ENCODE peak calls at places on chromosomes 13 and 19, in seven cellular contexts. H is body of pancreas, K is sigmoid colon, U is heart left ventricle, J is H54, Y is HCT116, V is vagina. C is an unnamed sample.

GRCh38 chr13:56755181-56755580 is 385.5 kb upstream of the PRR20A start:
- DNase-seq in H (no peak), K (no peak), U (no peak), J (no peak), Y (no peak), V (no peak), C (no peak)

GRCh38 chr19:629961-630714 is 3.2 kb downstream of the POLRMT start:
- DNase-seq in H (no peak), K (no peak), U (no peak), J (no peak), Y (no peak), V (no peak), C (no peak)

GRCh38 chr19:17686592-17687042 is 1.5 kb downstream of the UNC13A start:
- DNase-seq in H (peak; percentile 15), K (no peak), U (peak; percentile 60), J (peak; percentile 62), Y (peak; percentile 46), V (no peak), C (no peak)

GRCh38 chr13:46799139-46799538 is 2.2 kb upstream of the ESD start:
- DNase-seq in H (no peak), K (no peak), U (no peak), J (no peak), Y (no peak), V (no peak), C (no peak)

GRCh38 chr19:990119-990571 is 6.0 kb downstream of the WDR18 start:
- DNase-seq in H (peak; percentile 45), K (no peak), U (no peak), J (no peak), Y (no peak), V (no peak), C (peak; percentile 42)

GRCh38 chr13:26075498-26075897 is 23.7 kb upstream of the SHISA2 start:
- DNase-seq in H (no peak), K (no peak), U (no peak), J (no peak), Y (no peak), V (no peak), C (no peak)

GRCh38 chr13:32228330-32229041 is 86.7 kb downstream of the ZAR1L start:
- DNase-seq in H (peak; percentile 12), K (no peak), U (no peak), J (no peak), Y (peak; percentile 18), V (no peak), C (no peak)

GRCh38 chr13:63910406-63910957 is 2494.8 kb upstream of the PCDH20 start:
- DNase-seq in H (no peak), K (no peak), U (no peak), J (no peak), Y (no peak), V (no peak), C (no peak)

GRCh38 chr13:27176772-27177171 is 5.2 kb upstream of the USP12 start:
- DNase-seq in H (no peak), K (no peak), U (no peak), J (no peak), Y (no peak), V (no peak), C (no peak)

GRCh38 chr13:114132419-114133121 is at the start of gene RASA3:
- DNase-seq in H (peak; percentile 76), K (peak; percentile 88), U (peak; percentile 85), J (peak; percentile 97), Y (peak; percentile 38), V (no peak), C (peak; percentile 82)

GRCh38 chr19:33214621-33215020 is 11.0 kb downstream of the SLC7A10 start:
- DNase-seq in H (no peak), K (no peak), U (no peak), J (peak; percentile 76), Y (no peak), V (no peak), C (no peak)

GRCh38 chr13:39779337-39780270 is 124.1 kb downstream of the COG6 start:
- DNase-seq in H (no peak), K (no peak), U (no peak), J (no peak), Y (no peak), V (no peak), C (no peak)

GRCh38 chr13:44158741-44159632 is 214.6 kb upstream of the SERP2 start:
- DNase-seq in H (no peak), K (no peak), U (no peak), J (no peak), Y (no peak), V (no peak), C (no peak)

GRCh38 chr13:87736849-87737400 is 65.8 kb downstream of the SLITRK5 start:
- DNase-seq in H (no peak), K (no peak), U (no peak), J (no peak), Y (no peak), V (no peak), C (no peak)

GRCh38 chr19:48872182-48872883 is at the start of gene PPP1R15A:
- DNase-seq in H (peak; percentile 99), K (peak; percentile 99), U (peak; percentile 98), J (peak; percentile 76), Y (peak; percentile 96), V (peak; percentile 100), C (peak; percentile 99)
- TF ChIP-seq POLR2A in H (peak; percentile 100), K (peak; percentile 99), U (peak; percentile 99), J (peak; percentile 97), Y (peak; percentile 99), V (peak; percentile 99), C (peak; percentile 100)

DNA sequence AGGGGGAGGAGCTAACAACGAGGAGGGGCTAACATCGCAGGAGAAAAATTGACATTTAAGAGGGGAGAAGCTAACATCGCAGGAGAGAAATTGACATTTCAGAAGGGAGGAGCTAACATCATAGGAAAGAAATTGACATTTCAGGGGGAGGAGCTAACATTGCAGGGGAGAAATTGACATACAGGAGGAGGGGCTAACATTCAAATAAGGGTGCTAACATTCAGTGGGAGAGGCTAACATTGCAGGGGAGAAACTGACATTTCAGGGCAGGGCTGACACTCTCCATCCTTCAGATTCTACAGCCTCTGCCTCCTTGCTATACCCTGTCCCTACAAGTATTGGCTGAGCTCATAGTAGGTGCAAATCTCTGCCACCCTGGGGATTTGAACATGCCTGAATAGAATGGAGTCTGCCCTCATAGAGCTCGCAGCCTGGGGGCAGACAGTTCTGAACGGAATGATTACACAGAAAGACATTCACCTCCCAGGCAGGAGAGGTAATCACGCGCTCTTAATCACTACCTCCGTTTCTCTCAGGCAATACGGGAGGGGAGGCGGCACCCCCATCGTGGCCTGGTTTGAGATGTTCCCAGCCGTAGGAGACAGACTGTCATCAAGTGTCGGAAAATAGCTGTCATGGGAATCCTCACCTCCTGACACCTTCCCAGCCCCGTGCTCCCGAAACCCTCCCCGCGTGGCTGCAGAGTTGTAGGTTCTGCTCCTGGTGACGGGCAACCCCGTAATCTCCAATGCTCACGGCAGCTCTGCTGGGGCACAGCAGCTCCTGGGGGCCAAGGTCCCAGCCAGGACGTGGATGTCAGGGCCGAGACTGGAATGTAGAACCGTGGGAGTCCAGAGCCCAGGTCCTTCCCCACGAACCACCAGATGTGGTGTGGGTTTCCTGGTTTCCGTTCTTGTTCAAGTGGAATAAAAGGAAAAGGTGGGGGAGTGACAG is 9.5 kb downstream of the GPR32 start:
- DNase-seq in H (no peak), K (no peak), U (no peak), J (no peak), Y (no peak), V (no peak), C (no peak)
- TF ChIP-seq POLR2A in H (no peak), K (no peak), U (no peak), J (no peak), Y (no peak), V (no peak), C (no peak)

GRCh38 chr19:45075215-45076028 is 856 bp downstream of the ZNF296 start:
- DNase-seq in H (peak; percentile 77), K (peak; percentile 78), U (peak; percentile 77), J (no peak), Y (peak; percentile 54), V (no peak), C (no peak)

GRCh38 chr19:45078390-45079062 is 534 bp upstream of the GEMIN7 start:
- DNase-seq in H (no peak), K (no peak), U (no peak), J (no peak), Y (no peak), V (no peak), C (no peak)

GRCh38 chr19:45074744-45075143 is 1.5 kb downstream of the ZNF296 start:
- DNase-seq in H (no peak), K (no peak), U (no peak), J (no peak), Y (no peak), V (no peak), C (no peak)

GRCh38 chr19:45076851-45077730 is 813 bp upstream of the ZNF296 start:
- DNase-seq in H (no peak), K (no peak), U (no peak), J (no peak), Y (no peak), V (no peak), C (no peak)

DNA sequence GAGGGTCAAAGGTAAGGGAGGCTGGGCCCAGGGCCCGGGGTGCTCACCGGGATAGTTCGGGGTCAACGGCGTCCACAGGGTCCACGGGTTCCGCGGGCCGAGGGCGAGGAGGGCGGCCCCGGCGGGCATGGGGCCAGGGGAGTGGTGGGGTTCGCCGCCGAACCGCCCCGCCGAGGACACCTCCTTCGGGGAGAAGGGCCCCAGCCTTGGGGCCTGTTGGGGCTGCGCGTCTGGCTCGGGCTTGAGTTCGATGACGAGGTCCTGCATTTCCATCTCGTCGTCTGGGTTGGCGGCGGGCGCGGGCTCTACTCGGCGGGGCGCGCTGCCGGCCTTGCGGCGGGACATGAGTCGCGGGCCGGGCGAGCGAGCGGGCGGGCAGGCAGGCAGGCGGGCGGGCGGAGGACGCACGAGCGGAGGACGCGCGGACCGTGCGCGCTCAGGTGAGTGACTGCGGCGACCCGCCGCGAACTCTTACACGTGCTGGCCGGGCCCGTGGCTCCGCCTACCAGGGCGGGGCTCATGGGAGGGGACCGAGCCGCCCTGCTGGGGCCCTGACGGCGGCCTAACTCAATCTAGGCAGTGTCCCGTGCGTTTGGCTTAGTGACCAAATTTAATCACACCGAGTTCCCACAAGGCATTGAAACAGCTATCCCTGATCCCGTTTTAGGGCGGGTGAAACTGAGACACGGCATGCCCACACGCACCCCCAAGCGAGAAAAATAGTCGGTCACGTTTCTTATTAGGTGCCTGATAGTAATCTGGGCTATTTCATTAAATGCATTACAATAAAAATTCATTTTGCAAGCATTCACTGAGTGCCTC is at the start of gene ZNF296:
- DNase-seq in H (peak; percentile 84), K (peak; percentile 82), U (peak; percentile 74), J (no peak), Y (peak; percentile 75), V (no peak), C (no peak)
- TF ChIP-seq POLR2A in H (no peak), K (no peak), U (peak; percentile 46), J (no peak), Y (peak; percentile 85), V (peak; percentile 60), C (no peak)

DNA sequence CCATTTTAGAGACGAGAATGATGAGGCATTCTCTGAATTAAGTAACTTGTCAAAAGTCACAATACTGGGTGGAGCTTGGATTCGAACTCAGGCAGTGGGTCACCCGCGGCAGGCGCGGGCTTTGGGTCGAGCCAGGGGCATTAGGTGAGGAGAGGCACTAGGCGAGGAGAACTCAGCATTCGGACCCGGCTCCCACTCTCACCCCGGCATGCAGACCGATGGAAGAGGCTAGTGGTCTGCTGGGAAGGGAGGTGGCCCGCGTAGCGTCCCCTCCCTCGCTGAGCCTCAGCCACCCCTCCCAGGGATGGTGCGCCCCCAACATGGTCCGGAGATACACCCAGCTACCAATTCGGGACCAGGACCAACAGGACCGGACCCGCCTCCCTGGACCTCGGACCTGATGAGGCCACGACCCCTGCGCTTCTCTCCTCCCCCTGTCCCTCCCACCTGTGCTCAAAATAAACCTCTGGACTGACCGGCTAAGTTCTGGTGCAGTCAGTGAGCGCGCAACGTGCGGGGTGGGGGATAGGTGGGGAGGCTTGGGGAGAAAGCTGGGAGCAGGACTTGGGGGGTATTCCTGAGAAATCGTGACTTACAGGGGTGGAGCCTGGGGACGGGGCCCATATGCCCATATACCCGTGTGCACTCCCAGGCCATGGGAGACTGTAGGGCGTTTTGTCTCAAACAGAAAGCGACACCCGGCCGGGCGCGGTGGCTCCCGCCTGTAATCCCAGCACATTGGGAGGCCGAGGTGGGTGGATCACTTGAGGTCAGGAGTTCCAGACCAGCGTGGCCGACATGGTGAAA is 1.3 kb upstream of the SNAPC2 start:
- DNase-seq in H (no peak), K (no peak), U (no peak), J (no peak), Y (no peak), V (no peak), C (no peak)
- TF ChIP-seq POLR2A in H (no peak), K (no peak), U (no peak), J (no peak), Y (no peak), V (no peak), C (no peak)

C was measured in ovary.